ENCODE peak calls at places on chromosomes 11 and 22, in nine cellular contexts. T is mucosa of descending colon; R is aorta; L is colonic mucosa; V is SJSA1; C is Peyer's patch; G is neuronal stem cell; A is CD8-positive, alpha-beta T cell; K is heart right ventricle. O is an unnamed sample. For H3K4me1, the result is how much of the 10 kb centered on the place peaks cover.

GRCh38 chr22:35301370-35301874 is 1.7 kb downstream of the TOM1 start:
- DNase-seq in T (no peak), R (peak), L (no peak), V (no peak), C (no peak), G (no peak), A (no peak), K (no peak), O (no peak)

GRCh38 chr11:19774817-19775600 is 62.4 kb downstream of the NAV2 start:
- DNase-seq in T (no peak), R (no peak), L (no peak), V (no peak), C (no peak), G (no peak), A (no peak), K (no peak), O (no peak)

GRCh38 chr11:95827661-95828060 is 37.4 kb downstream of the CEP57 start:
- DNase-seq in T (no peak), R (no peak), L (no peak), V (no peak), C (no peak), G (no peak), A (no peak), K (no peak), O (no peak)

GRCh38 chr11:77416357-77416756 is 57.5 kb downstream of the PAK1 start:
- DNase-seq in T (no peak), R (no peak), L (no peak), V (no peak), C (no peak), G (no peak), A (no peak), K (no peak), O (no peak)

GRCh38 chr22:19179472-19180048 is 1.0 kb upstream of the SLC25A1 start:
- DNase-seq in T (peak), R (peak), L (peak), V (peak), C (peak), G (peak), A (peak), K (peak), O (peak)

GRCh38 chr11:84691830-84692229 is 935.3 kb downstream of the DLG2 start:
- DNase-seq in T (no peak), R (no peak), L (no peak), V (no peak), C (no peak), G (peak), A (no peak), K (no peak), O (no peak)

GRCh38 chr22:36075724-36076123 is 47.1 kb upstream of the RBFOX2 start:
- DNase-seq in T (no peak), R (no peak), L (no peak), V (no peak), C (no peak), G (no peak), A (no peak), K (no peak), O (no peak)

GRCh38 chr11:12053606-12054361 is 45.4 kb upstream of the DKK3 start:
- DNase-seq in T (no peak), R (no peak), L (no peak), V (no peak), C (no peak), G (no peak), A (no peak), K (no peak), O (peak)

GRCh38 chr11:62143727-62144126 is 19.9 kb downstream of the INCENP start:
- DNase-seq in T (no peak), R (peak), L (peak), V (peak), C (no peak), G (no peak), A (no peak), K (no peak), O (no peak)

GRCh38 chr11:14891143-14892035 is 642 bp downstream of the CYP2R1 start:
- DNase-seq in T (peak), R (peak), L (peak), V (peak), C (peak), G (peak), A (peak), K (peak), O (peak)

GRCh38 chr11:76805206-76805913 is 22.2 kb downstream of the TSKU start:
- DNase-seq in T (no peak), R (no peak), L (peak), V (peak), C (no peak), G (no peak), A (no peak), K (no peak), O (no peak)

GRCh38 chr11:82987997-82988396 is 83.7 kb downstream of the RAB30 start:
- DNase-seq in T (no peak), R (no peak), L (no peak), V (no peak), C (no peak), G (no peak), A (no peak), K (no peak), O (no peak)

GRCh38 chr11:111538407-111539114 is 2.0 kb upstream of the LAYN start:
- DNase-seq in T (no peak), R (no peak), L (no peak), V (no peak), C (no peak), G (no peak), A (no peak), K (no peak), O (no peak)

GRCh38 chr11:18617688-18618340 is 16.3 kb downstream of the SPTY2D1 start:
- DNase-seq in T (no peak), R (no peak), L (no peak), V (no peak), C (no peak), G (no peak), A (peak), K (no peak), O (peak)

GRCh38 chr11:76706667-76707066 is 36.1 kb upstream of the LRRC32 start:
- DNase-seq in T (no peak), R (no peak), L (no peak), V (no peak), C (no peak), G (no peak), A (no peak), K (no peak), O (no peak)

GRCh38 chr11:2385156-2386151 is 8.3 kb downstream of the CD81 start:
- DNase-seq in T (peak), R (no peak), L (no peak), V (no peak), C (peak), G (no peak), A (no peak), K (peak), O (no peak)

GRCh38 chr11:77198440-77198849 is 70.4 kb downstream of the MYO7A start:
- DNase-seq in T (peak), R (peak), L (no peak), V (no peak), C (no peak), G (no peak), A (no peak), K (no peak), O (no peak)

GRCh38 chr11:27354359-27354965 is 8.6 kb downstream of the CCDC34 start:
- DNase-seq in T (no peak), R (no peak), L (no peak), V (no peak), C (no peak), G (no peak), A (no peak), K (no peak), O (peak)

GRCh38 chr11:69465236-69466000 is 16.0 kb upstream of the LINC01488 start:
- DNase-seq in T (peak), R (peak), L (peak), V (no peak), C (no peak), G (no peak), A (no peak), K (no peak), O (peak)

GRCh38 chr22:27667121-27667843 is 134.3 kb downstream of the MN1 start:
- DNase-seq in T (no peak), R (peak), L (no peak), V (no peak), C (no peak), G (no peak), A (no peak), K (peak), O (no peak)

GRCh38 chr22:28710889-28711285 is 30.7 kb downstream of the CHEK2 start:
- DNase-seq in T (no peak), R (no peak), L (no peak), V (no peak), C (no peak), G (no peak), A (no peak), K (no peak), O (no peak)

GRCh38 chr22:28711341-28711740 is 30.3 kb downstream of the CHEK2 start:
- DNase-seq in T (no peak), R (no peak), L (no peak), V (no peak), C (no peak), G (no peak), A (no peak), K (no peak), O (no peak)

GRCh38 chr22:28714043-28714442 is 27.6 kb downstream of the CHEK2 start:
- DNase-seq in T (no peak), R (no peak), L (no peak), V (no peak), C (no peak), G (no peak), A (no peak), K (no peak), O (no peak)

GRCh38 chr22:28710112-28710888 is 30.7 kb upstream of the TTC28 start:
- DNase-seq in T (no peak), R (no peak), L (no peak), V (no peak), C (no peak), G (no peak), A (no peak), K (no peak), O (no peak)

GRCh38 chr22:28711820-28712777 is 29.5 kb downstream of the CHEK2 start:
- DNase-seq in T (no peak), R (no peak), L (no peak), V (no peak), C (no peak), G (no peak), A (no peak), K (no peak), O (no peak)
- H3K4me3 ChIP-seq in T (no peak), R (no peak), L (no peak), V (no peak), C (no peak), G (no peak), A (no peak), K (peak), O (no peak)

GRCh38 chr22:46635756-46636155 is 15.6 kb downstream of the GRAMD4 start:
- DNase-seq in T (no peak), R (no peak), L (no peak), V (no peak), C (no peak), G (no peak), A (no peak), K (peak), O (no peak)
- H3K4me1 ChIP-seq in T (under half), R (under half), L (under half), V (under half), C (under half), G (under half), A (under half), K (under half), O (under half)

GRCh38 chr11:65211293-65212105 is 29.8 kb downstream of the CAPN1 start:
- DNase-seq in T (no peak), R (no peak), L (no peak), V (peak), C (no peak), G (no peak), A (no peak), K (no peak), O (no peak)
- H3K4me3 ChIP-seq in T (no peak), R (no peak), L (no peak), V (no peak), C (no peak), G (no peak), A (no peak), K (no peak), O (no peak)

GRCh38 chr22:30263883-30264282 is 2.8 kb downstream of the OSM start:
- DNase-seq in T (no peak), R (no peak), L (no peak), V (no peak), C (no peak), G (no peak), A (no peak), K (no peak), O (no peak)

GRCh38 chr22:30265131-30265720 is 1.4 kb downstream of the OSM start:
- DNase-seq in T (no peak), R (no peak), L (no peak), V (no peak), C (no peak), G (no peak), A (no peak), K (no peak), O (no peak)

GRCh38 chr22:30262112-30262511 is 4.5 kb downstream of the OSM start:
- DNase-seq in T (no peak), R (no peak), L (no peak), V (no peak), C (no peak), G (no peak), A (no peak), K (no peak), O (no peak)

GRCh38 chr22:30261134-30261533 is 5.5 kb downstream of the OSM start:
- DNase-seq in T (no peak), R (no peak), L (no peak), V (no peak), C (no peak), G (no peak), A (no peak), K (no peak), O (no peak)

GRCh38 chr22:30262917-30263741 is 3.5 kb downstream of the OSM start:
- DNase-seq in T (peak), R (peak), L (peak), V (peak), C (peak), G (peak), A (peak), K (peak), O (peak)
- H3K4me1 ChIP-seq in T (under half), R (under half), L (under half), V (under half), C (under half), G (under half), A (under half), K (under half), O (under half)

DNA sequence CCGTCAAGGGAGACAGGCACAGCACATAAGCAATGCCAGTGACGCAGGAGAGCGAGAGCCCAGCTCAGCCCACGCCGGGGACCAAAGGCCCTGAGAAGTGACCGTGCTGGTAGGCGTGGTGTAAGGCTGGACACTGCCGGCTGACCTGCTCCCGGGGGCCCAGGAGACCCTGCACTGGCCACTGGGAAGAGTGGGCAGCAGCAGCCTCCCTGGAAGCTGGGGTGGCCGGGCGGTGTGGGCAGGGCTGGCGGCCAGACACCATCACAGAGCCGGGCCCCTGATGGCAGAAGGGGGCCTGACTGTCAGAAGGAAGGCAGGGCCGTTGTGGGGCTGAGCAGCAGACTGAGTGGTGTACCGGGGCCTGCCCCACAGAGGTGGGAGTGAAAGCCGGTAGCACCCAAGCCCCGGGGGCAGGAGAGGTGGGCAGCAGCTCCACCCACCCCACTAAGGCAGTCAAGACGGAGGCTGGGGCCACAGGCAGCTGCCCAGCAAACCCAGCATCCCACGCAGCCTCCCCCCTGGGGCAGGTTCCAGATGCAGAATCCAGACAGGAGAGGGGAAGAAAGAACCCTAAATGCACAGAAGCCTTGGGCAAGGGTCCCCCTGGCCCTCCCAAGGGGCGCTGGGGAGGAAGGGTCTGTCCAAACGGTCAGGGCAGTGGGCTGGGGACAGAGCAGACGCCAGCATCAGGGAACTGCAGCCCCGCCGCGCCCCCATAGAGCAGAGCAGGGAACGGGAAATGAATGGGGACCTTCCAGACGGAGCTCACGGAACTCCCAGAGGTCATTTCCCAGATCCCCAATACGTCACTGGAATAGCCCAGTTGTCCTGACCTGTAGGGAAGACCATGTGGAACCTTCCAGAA is 205.2 kb downstream of the BRD1 start:
- DNase-seq in T (peak), R (peak), L (no peak), V (no peak), C (no peak), G (no peak), A (no peak), K (peak), O (no peak)
- H3K4me3 ChIP-seq in T (no peak), R (no peak), L (no peak), V (no peak), C (no peak), G (no peak), A (no peak), K (no peak), O (no peak)

GRCh38 chr11:74429205-74429604 is 31.0 kb upstream of the PGM2L1 start:
- DNase-seq in T (no peak), R (no peak), L (no peak), V (no peak), C (no peak), G (no peak), A (no peak), K (no peak), O (no peak)
- H3K4me1 ChIP-seq in T (under half), R (under half), L (under half), V (under half), C (under half), G (under half), A (under half), K (under half), O (under half)

GRCh38 chr11:128482092-128482491 is 105.3 kb downstream of the ETS1 start:
- DNase-seq in T (no peak), R (no peak), L (no peak), V (no peak), C (no peak), G (no peak), A (no peak), K (no peak), O (no peak)
- H3K4me3 ChIP-seq in T (no peak), R (no peak), L (no peak), V (no peak), C (peak), G (no peak), A (peak), K (no peak), O (no peak)

GRCh38 chr11:34859496-34859895 is 56.7 kb downstream of the APIP start:
- DNase-seq in T (no peak), R (no peak), L (no peak), V (no peak), C (no peak), G (no peak), A (no peak), K (no peak), O (no peak)
- H3K4me1 ChIP-seq in T (under half), R (under half), L (under half), V (under half), C (under half), G (under half), A (under half), K (under half), O (under half)